ENCODE peak calls at places on chromosome 5, in nine cellular contexts. B is fibroblast of lung, V is RPMI8226, L is left ventricle myocardium inferior, M is activated T-cell treated with anti-CD3 and anti-CD28 coated beads for 24 hours, A is AG09319, I is EL, J is glomerular endothelial cell, X is NCI-H1048. E is an unnamed sample.

GRCh38 chr5:93246093-93246855 is 334.7 kb downstream of the NR2F1-AS1 start:
- DNase-seq in I (no peak), X (no peak), M (no peak), A (peak), J (no peak), B (peak), L (no peak), V (no peak), E (no peak)

GRCh38 chr5:51326844-51327243 is 56.4 kb upstream of the ISL1 start:
- DNase-seq in V (no peak), A (no peak), B (no peak), J (no peak), L (no peak), I (no peak), M (no peak), X (peak), E (no peak)

GRCh38 chr5:126403871-126404270 is 19.3 kb upstream of the GRAMD2B start:
- DNase-seq in J (no peak), A (no peak), I (peak), X (no peak), M (no peak), B (peak), V (no peak), L (no peak), E (no peak)

GRCh38 chr5:125743939-125744338 is 679.3 kb upstream of the GRAMD2B start:
- DNase-seq in J (no peak), L (no peak), I (no peak), B (no peak), A (no peak), V (no peak), X (no peak), M (no peak), E (no peak)

GRCh38 chr5:6820851-6821479 is 107.7 kb downstream of the TENT4A start:
- DNase-seq in J (no peak), L (no peak), X (peak), B (no peak), M (peak), A (no peak), I (peak), V (peak), E (peak)

GRCh38 chr5:179608131-179608581 is 15.3 kb downstream of the HNRNPH1 start:
- DNase-seq in I (no peak), L (no peak), V (peak), A (no peak), J (no peak), M (no peak), X (no peak), B (no peak), E (no peak)

GRCh38 chr5:178433273-178433775 is 156.9 kb downstream of the COL23A1 start:
- DNase-seq in X (no peak), L (no peak), B (no peak), M (no peak), J (no peak), A (no peak), V (no peak), I (no peak), E (no peak)

GRCh38 chr5:55407059-55407684 is 99.4 kb downstream of the MTREX start:
- DNase-seq in M (no peak), I (peak), A (peak), V (peak), X (no peak), B (peak), J (no peak), L (no peak), E (no peak)

GRCh38 chr5:113199122-113199905 is 222.7 kb downstream of the DCP2 start:
- DNase-seq in M (no peak), X (no peak), A (no peak), J (no peak), B (peak), L (no peak), V (no peak), I (peak), E (no peak)

GRCh38 chr5:171647043-171647899 is 138.3 kb upstream of the SMIM23 start:
- DNase-seq in V (peak), L (no peak), M (no peak), A (no peak), B (peak), X (no peak), I (peak), J (peak), E (no peak)